ENCODE peak calls at places on chromosomes 1 and 21, in nine cellular contexts. One of them, this sample, is unnamed.

GRCh38 chr1:30807318-30808066 is 49.9 kb upstream of the LAPTM5 start:
- DNase-seq in lower lobe of right lung: no peak
- DNase-seq in GM23338: no peak
- DNase-seq in substantia nigra: no peak
- DNase-seq in neuronal stem cell: no peak
- DNase-seq in CD8-positive, alpha-beta memory T cell: no peak
- DNase-seq in colonic mucosa: no peak
- DNase-seq in tibial artery: no peak
- DNase-seq in ovary: no peak
- DNase-seq in this sample: peak

GRCh38 chr1:28860332-28861073 is 48.5 kb downstream of the OPRD1 start:
- DNase-seq in tibial artery: no peak
- DNase-seq in substantia nigra: no peak
- DNase-seq in GM23338: no peak
- DNase-seq in neuronal stem cell: no peak
- DNase-seq in colonic mucosa: peak
- DNase-seq in ovary: no peak
- DNase-seq in CD8-positive, alpha-beta memory T cell: no peak
- DNase-seq in lower lobe of right lung: no peak
- DNase-seq in this sample: peak

GRCh38 chr1:213154056-213154677 is 103.1 kb downstream of the RPS6KC1 start:
- DNase-seq in GM23338: no peak
- DNase-seq in colonic mucosa: no peak
- DNase-seq in CD8-positive, alpha-beta memory T cell: no peak
- DNase-seq in substantia nigra: no peak
- DNase-seq in neuronal stem cell: no peak
- DNase-seq in tibial artery: no peak
- DNase-seq in ovary: no peak
- DNase-seq in lower lobe of right lung: no peak
- DNase-seq in this sample: peak

GRCh38 chr1:207848234-207848633 is 62.7 kb downstream of the CD34 start:
- DNase-seq in substantia nigra: no peak
- DNase-seq in neuronal stem cell: no peak
- DNase-seq in ovary: peak
- DNase-seq in GM23338: no peak
- DNase-seq in colonic mucosa: peak
- DNase-seq in lower lobe of right lung: peak
- DNase-seq in CD8-positive, alpha-beta memory T cell: no peak
- DNase-seq in tibial artery: peak
- DNase-seq in this sample: no peak

GRCh38 chr21:43789276-43790052 is at the start of gene RRP1:
- DNase-seq in substantia nigra: peak
- DNase-seq in GM23338: peak
- DNase-seq in neuronal stem cell: peak
- DNase-seq in colonic mucosa: peak
- DNase-seq in tibial artery: peak
- DNase-seq in lower lobe of right lung: peak
- DNase-seq in CD8-positive, alpha-beta memory T cell: peak
- DNase-seq in ovary: peak
- DNase-seq in this sample: peak

GRCh38 chr1:243850013-243850367 is at the start of gene AKT3:
- DNase-seq in tibial artery: no peak
- DNase-seq in CD8-positive, alpha-beta memory T cell: no peak
- DNase-seq in neuronal stem cell: peak
- DNase-seq in colonic mucosa: no peak
- DNase-seq in substantia nigra: no peak
- DNase-seq in ovary: no peak
- DNase-seq in lower lobe of right lung: peak
- DNase-seq in GM23338: peak
- DNase-seq in this sample: no peak

GRCh38 chr1:47656719-47657685 is 219.2 kb downstream of the FOXD2 start:
- DNase-seq in colonic mucosa: no peak
- DNase-seq in GM23338: no peak
- DNase-seq in tibial artery: peak
- DNase-seq in neuronal stem cell: no peak
- DNase-seq in CD8-positive, alpha-beta memory T cell: no peak
- DNase-seq in lower lobe of right lung: no peak
- DNase-seq in substantia nigra: no peak
- DNase-seq in ovary: no peak
- DNase-seq in this sample: no peak

GRCh38 chr1:76336951-76337371 is 262.4 kb downstream of the ST6GALNAC3 start:
- DNase-seq in CD8-positive, alpha-beta memory T cell: no peak
- DNase-seq in neuronal stem cell: no peak
- DNase-seq in substantia nigra: peak
- DNase-seq in GM23338: peak
- DNase-seq in lower lobe of right lung: peak
- DNase-seq in tibial artery: no peak
- DNase-seq in ovary: peak
- DNase-seq in colonic mucosa: peak
- DNase-seq in this sample: peak

GRCh38 chr21:27562303-27562702 is 595.4 kb upstream of the ADAMTS5 start:
- DNase-seq in CD8-positive, alpha-beta memory T cell: no peak
- DNase-seq in ovary: no peak
- DNase-seq in lower lobe of right lung: no peak
- DNase-seq in substantia nigra: no peak
- DNase-seq in GM23338: no peak
- DNase-seq in tibial artery: no peak
- DNase-seq in colonic mucosa: no peak
- DNase-seq in neuronal stem cell: no peak
- DNase-seq in this sample: no peak

GRCh38 chr1:38312753-38313152 is 266.2 kb upstream of the POU3F1 start:
- DNase-seq in lower lobe of right lung: no peak
- DNase-seq in colonic mucosa: no peak
- DNase-seq in neuronal stem cell: no peak
- DNase-seq in GM23338: no peak
- DNase-seq in ovary: no peak
- DNase-seq in substantia nigra: no peak
- DNase-seq in tibial artery: no peak
- DNase-seq in CD8-positive, alpha-beta memory T cell: no peak
- DNase-seq in this sample: no peak

GRCh38 chr1:154422521-154422920 is 17.4 kb downstream of the IL6R start:
- DNase-seq in GM23338: no peak
- DNase-seq in tibial artery: no peak
- DNase-seq in substantia nigra: no peak
- DNase-seq in ovary: no peak
- DNase-seq in colonic mucosa: no peak
- DNase-seq in lower lobe of right lung: peak
- DNase-seq in neuronal stem cell: no peak
- DNase-seq in CD8-positive, alpha-beta memory T cell: peak
- DNase-seq in this sample: no peak

GRCh38 chr1:184222561-184223157 is 164.2 kb upstream of the C1orf21 start:
- DNase-seq in CD8-positive, alpha-beta memory T cell: peak
- DNase-seq in GM23338: peak
- DNase-seq in substantia nigra: no peak
- DNase-seq in colonic mucosa: peak
- DNase-seq in ovary: peak
- DNase-seq in lower lobe of right lung: no peak
- DNase-seq in tibial artery: peak
- DNase-seq in neuronal stem cell: no peak
- DNase-seq in this sample: peak

DNA sequence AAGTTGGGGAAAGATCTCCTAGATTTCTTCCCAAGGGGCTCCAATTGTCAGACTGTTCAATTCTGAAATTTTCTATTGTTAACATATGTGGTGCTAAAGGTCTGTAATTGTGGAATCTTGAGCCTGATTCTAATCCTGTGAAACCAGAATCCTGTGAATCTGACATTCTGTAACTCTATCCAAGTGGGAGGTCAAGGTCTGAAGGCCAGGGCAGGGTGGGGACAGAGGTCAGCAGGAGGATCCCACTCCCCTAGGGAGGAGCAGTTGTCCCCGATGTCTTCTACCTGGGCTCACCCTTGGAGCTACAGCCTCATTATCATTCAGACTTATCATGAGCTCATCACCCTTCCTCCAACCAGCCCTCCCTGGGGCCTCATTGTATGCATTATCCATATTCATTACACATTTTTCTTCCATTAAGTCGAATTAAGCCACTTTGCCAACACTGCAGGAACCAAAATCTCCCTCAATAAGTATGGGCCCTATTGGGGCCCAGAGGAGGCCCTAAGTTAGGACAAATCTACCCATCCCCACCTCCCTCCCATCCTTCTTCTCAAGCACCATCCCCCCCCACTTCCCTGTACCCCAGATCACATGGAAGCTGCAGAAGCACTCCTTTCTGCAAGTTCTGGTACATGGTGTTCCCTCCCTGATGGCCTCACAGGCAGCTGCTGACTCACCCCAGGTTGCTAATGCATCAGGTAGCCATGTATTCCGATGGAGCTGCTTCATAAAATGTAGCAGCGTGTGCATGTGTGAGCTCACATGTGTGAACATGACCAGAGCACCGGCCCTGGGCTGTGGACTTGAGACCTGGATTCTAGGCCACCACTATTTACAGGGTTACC is 32.4 kb downstream of the SHISAL2A start:
- DNase-seq in neuronal stem cell: no peak
- DNase-seq in GM23338: no peak
- DNase-seq in lower lobe of right lung: no peak
- DNase-seq in substantia nigra: no peak
- DNase-seq in CD8-positive, alpha-beta memory T cell: no peak
- DNase-seq in colonic mucosa: no peak
- DNase-seq in tibial artery: no peak
- DNase-seq in ovary: no peak
- DNase-seq in this sample: peak
- H3K27ac ChIP-seq in neuronal stem cell: no peak
- H3K27ac ChIP-seq in GM23338: no peak
- H3K27ac ChIP-seq in lower lobe of right lung: no peak
- H3K27ac ChIP-seq in substantia nigra: no peak
- H3K27ac ChIP-seq in CD8-positive, alpha-beta memory T cell: no peak
- H3K27ac ChIP-seq in colonic mucosa: no peak
- H3K27ac ChIP-seq in tibial artery: no peak
- H3K27ac ChIP-seq in ovary: no peak
- H3K27ac ChIP-seq in this sample: no peak

GRCh38 chr1:240170806-240171205 is 79.1 kb downstream of the FMN2 start:
- DNase-seq in colonic mucosa: no peak
- DNase-seq in GM23338: no peak
- DNase-seq in substantia nigra: no peak
- DNase-seq in tibial artery: no peak
- DNase-seq in lower lobe of right lung: no peak
- DNase-seq in CD8-positive, alpha-beta memory T cell: no peak
- DNase-seq in ovary: no peak
- DNase-seq in neuronal stem cell: no peak
- DNase-seq in this sample: no peak
- H3K27ac ChIP-seq in colonic mucosa: no peak
- H3K27ac ChIP-seq in GM23338: no peak
- H3K27ac ChIP-seq in substantia nigra: no peak
- H3K27ac ChIP-seq in tibial artery: no peak
- H3K27ac ChIP-seq in lower lobe of right lung: no peak
- H3K27ac ChIP-seq in CD8-positive, alpha-beta memory T cell: no peak
- H3K27ac ChIP-seq in ovary: no peak
- H3K27ac ChIP-seq in neuronal stem cell: no peak
- H3K27ac ChIP-seq in this sample: no peak

GRCh38 chr1:235835226-235835625 is 31.5 kb downstream of the LYST start:
- DNase-seq in tibial artery: peak
- DNase-seq in GM23338: no peak
- DNase-seq in neuronal stem cell: no peak
- DNase-seq in colonic mucosa: peak
- DNase-seq in ovary: peak
- DNase-seq in CD8-positive, alpha-beta memory T cell: no peak
- DNase-seq in substantia nigra: no peak
- DNase-seq in lower lobe of right lung: no peak
- DNase-seq in this sample: peak
- H3K27ac ChIP-seq in tibial artery: peak
- H3K27ac ChIP-seq in GM23338: no peak
- H3K27ac ChIP-seq in neuronal stem cell: no peak
- H3K27ac ChIP-seq in colonic mucosa: no peak
- H3K27ac ChIP-seq in ovary: peak
- H3K27ac ChIP-seq in CD8-positive, alpha-beta memory T cell: no peak
- H3K27ac ChIP-seq in substantia nigra: no peak
- H3K27ac ChIP-seq in lower lobe of right lung: no peak
- H3K27ac ChIP-seq in this sample: peak

GRCh38 chr1:40944326-40944725 is 35.2 kb upstream of the CTPS1 start:
- DNase-seq in GM23338: peak
- DNase-seq in substantia nigra: no peak
- DNase-seq in tibial artery: peak
- DNase-seq in neuronal stem cell: no peak
- DNase-seq in CD8-positive, alpha-beta memory T cell: no peak
- DNase-seq in lower lobe of right lung: no peak
- DNase-seq in colonic mucosa: no peak
- DNase-seq in ovary: peak
- DNase-seq in this sample: peak
- H3K27ac ChIP-seq in GM23338: no peak
- H3K27ac ChIP-seq in substantia nigra: no peak
- H3K27ac ChIP-seq in tibial artery: peak
- H3K27ac ChIP-seq in neuronal stem cell: no peak
- H3K27ac ChIP-seq in CD8-positive, alpha-beta memory T cell: no peak
- H3K27ac ChIP-seq in lower lobe of right lung: peak
- H3K27ac ChIP-seq in colonic mucosa: no peak
- H3K27ac ChIP-seq in ovary: peak
- H3K27ac ChIP-seq in this sample: peak